ENCODE peak calls at places on chromosomes 1 and 21, in four cellular contexts. K, I, L and T are unnamed samples.

GRCh38 chr1:230074270-230074669 is 7.2 kb downstream of the GALNT2 start:
- DNase-seq in L (no peak), K (no peak), I (no peak), T (no peak)

GRCh38 chr1:211335507-211336157 is 9.0 kb downstream of the TRAF5 start:
- DNase-seq in I (no peak), K (no peak), L (no peak), T (no peak)

GRCh38 chr1:48627467-48627866 is 149.2 kb downstream of the BEND5 start:
- DNase-seq in L (no peak), I (no peak), K (no peak), T (no peak)

GRCh38 chr1:202145325-202146140 is 996 bp upstream of the ARL8A start:
- DNase-seq in I (no peak), K (no peak), L (no peak), T (no peak)

GRCh38 chr1:67648582-67649326 is 36.2 kb upstream of the GADD45A start:
- DNase-seq in L (no peak), K (no peak), I (peak), T (no peak)

GRCh38 chr1:13538832-13539231 is 25.0 kb upstream of the LRRC38 start:
- DNase-seq in I (no peak), K (no peak), L (no peak), T (no peak)

GRCh38 chr21:21101911-21102310 is 103.7 kb downstream of the NCAM2 start:
- DNase-seq in K (peak), I (peak), L (peak), T (peak)

GRCh38 chr21:16992448-16992847 is 520.4 kb upstream of the CXADR start:
- DNase-seq in K (no peak), L (no peak), I (peak), T (no peak)

GRCh38 chr1:15186846-15187151 is 33.3 kb downstream of the TMEM51 start:
- DNase-seq in K (peak), L (no peak), I (peak), T (no peak)
- H3K27ac ChIP-seq in K (no peak), L (peak), I (no peak), T (no peak)

DNA sequence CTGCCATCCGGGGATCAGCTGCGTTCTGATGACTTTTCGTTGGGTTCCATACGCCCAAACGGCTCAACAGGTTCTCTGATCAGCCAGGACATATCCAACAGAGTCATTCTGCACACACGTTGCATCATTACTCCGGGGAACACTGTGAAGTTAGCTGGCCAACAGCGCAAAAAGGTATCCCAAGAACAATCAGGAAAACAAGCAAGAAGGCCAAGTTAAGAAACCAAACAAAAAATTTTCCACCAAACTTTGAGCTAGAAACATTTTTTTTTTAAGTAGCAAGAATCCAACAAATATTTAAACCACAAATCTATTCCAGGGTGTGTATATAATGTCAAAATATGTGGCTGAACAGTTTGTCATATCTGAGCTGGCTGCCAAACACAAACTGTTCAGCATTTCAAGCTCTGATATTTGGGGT is 29.2 kb downstream of the NID1 start:
- DNase-seq in I (no peak), K (no peak), L (no peak), T (no peak)
- TF ChIP-seq EZH2phosphoT487 in I (no peak), K (no peak), L (no peak), T (no peak)

DNA sequence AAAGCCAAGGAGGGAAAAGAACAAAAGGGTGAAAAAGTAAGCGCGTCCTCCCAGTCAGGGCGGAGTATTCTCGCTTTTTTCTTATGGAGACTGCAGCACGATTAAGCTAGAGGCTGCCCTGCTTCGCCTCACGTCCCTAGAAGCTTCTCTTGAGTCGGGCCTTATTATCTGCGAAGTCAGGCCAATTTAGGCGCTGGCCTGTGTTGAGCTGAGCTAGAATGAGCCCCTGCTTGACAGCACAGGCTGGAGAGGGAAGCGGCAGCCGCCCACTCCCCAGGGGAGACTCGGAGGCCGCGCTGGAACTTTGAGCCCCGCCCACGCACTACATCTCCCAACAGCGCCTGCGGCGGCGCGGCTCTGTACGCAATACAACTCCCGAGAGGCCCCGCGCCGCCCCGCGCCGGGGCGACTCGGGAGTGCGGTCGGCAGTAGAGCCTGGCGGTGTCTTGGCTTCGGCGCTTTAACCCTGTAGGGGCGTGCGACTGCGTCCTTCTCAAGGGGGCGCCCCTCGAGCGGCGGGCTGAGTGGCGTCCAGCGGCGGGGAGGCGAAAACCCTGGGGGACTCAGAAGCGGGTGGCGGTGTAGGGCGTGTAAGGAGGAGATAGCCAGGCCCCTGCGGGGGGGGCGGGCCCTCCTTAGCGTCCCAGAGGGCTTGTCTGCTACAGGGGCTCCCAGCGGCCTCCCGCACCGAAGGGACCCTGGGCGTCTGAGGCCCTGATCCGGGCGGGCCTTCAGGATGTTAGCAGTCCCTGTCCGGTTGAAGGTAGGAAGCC is 888 bp downstream of the ZNF436 start:
- DNase-seq in L (peak), K (peak), I (peak), T (peak)
- TF ChIP-seq CTCF in L (peak), K (peak), I (peak), T (peak)

DNA sequence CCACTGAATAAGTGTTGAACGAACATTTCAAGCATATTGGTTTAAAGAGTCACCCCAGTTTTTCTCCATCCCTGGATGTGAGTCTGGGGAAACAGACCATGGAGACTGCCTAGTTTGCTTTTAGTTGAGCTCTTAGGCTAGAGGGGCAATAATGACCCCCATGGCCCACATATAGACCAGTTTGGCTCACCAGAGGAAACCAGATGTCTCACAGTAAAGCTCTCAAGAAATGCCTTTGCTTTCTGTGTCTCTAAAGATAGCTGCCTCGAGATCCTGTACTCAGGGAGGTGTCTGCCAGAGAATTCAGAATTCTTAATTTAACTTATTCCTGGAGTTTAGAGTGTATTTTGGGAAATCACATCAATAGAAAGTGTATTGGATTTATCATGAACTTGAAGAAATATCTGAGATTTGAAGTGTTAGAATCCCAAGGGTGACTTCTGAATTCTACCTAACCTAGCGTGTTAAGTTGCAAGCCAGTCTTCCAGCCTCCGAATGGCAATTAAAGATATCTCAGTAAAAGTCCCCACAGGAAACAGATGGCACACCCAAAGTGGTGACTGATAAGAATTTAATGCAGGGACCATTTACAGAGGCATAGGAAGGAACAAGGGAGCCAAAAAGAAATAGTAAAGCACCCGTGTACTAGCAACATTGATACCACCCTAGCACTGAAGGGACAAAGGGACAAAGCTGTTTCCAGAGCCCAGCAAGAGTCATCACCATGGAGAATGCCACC is 37.1 kb downstream of the STYXL2 start:
- DNase-seq in L (no peak), K (no peak), I (no peak), T (no peak)
- H3K27ac ChIP-seq in L (no peak), K (no peak), I (no peak), T (no peak)

DNA sequence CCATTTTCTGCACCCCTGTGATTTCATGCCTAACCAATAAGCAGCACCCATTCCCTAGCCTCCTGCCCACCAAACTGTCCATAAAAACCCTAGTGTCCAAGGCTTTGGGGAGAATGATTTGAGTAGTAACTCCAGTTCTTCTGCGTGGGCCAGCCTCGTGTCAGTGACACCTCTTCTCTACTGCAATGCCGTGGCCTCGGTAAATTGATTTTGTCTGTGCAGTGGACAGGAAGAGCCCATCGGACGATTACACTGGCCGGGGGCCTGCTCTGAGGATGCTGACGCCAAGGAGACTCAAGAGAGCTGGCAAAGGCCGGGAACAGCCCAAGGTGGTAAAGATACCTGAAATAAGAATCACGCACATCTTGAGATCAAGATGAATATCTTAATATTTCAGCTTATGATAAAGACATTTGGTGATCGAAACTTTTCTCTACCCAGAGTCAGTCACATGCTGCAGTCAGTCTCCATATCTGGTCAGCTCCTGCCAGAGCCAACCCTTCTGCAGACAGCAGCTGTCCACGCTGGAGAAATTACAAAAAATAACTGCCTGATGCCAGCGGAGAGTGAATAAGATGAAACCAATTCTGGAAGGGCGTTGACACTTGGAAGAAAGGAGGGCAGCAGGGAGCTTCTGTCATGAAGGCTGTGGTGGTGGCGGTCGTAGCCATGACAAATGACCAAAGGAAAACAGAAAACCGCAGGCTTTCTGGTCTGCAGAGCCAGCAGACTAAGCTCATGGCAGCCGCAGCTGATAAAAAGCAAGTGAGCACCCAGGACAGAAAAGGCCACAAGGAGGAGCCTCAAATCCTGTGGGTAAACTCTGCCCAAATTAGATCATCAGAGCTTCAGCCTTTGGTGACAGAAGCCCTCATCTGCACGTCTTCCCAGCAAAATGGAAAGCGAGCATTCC is 29.1 kb downstream of the RSPH1 start:
- DNase-seq in I (peak), K (peak), L (peak), T (peak)
- TF ChIP-seq EZH2phosphoT487 in I (no peak), K (no peak), L (no peak), T (no peak)

GRCh38 chr1:15950302-15950701 is 25.6 kb downstream of the ZBTB17 start:
- DNase-seq in K (no peak), I (no peak), L (no peak), T (no peak)

GRCh38 chr1:15947382-15948090 is 28.4 kb downstream of the ZBTB17 start:
- DNase-seq in K (no peak), I (no peak), L (no peak), T (no peak)

GRCh38 chr1:15949453-15950245 is 26.3 kb downstream of the ZBTB17 start:
- DNase-seq in I (peak), K (peak), L (peak), T (no peak)

GRCh38 chr1:15948091-15948591 is 27.8 kb downstream of the ZBTB17 start:
- DNase-seq in K (peak), L (no peak), I (peak), T (no peak)

GRCh38 chr1:15948600-15949452 is 27.1 kb downstream of the ZBTB17 start:
- DNase-seq in I (peak), K (no peak), L (peak), T (no peak)
- TF ChIP-seq CTCF in I (no peak), K (no peak), L (no peak), T (no peak)

GRCh38 chr1:245698860-245699259 is 544.1 kb downstream of the KIF26B start:
- DNase-seq in L (no peak), K (no peak), I (no peak), T (no peak)
- H3K27ac ChIP-seq in L (no peak), K (no peak), I (no peak), T (no peak)

DNA sequence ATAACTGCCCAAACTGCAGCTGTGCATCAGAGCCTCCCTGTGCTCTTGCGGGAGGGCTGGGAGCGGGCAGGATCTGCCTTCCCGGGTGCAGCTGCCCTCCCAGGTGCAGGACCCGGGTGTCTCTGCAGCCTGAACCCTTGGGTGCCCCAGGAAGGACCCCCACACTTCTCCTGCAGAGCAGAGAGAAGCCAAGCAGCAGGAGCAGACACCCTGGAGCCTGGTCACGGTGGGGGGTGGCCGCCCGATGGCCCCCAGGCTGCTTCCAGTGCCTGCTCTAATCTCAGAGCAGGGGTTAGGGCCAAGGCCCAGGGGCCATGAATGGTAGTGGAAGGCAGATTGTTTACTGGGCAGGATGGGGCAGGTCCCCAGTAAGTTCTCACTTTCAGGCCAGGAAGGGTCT is 83.0 kb downstream of the RHOU start:
- DNase-seq in I (no peak), K (no peak), L (no peak), T (no peak)
- TF ChIP-seq EZH2phosphoT487 in I (no peak), K (no peak), L (no peak), T (no peak)

GRCh38 chr1:180167021-180167701 is 12.5 kb downstream of the QSOX1 start:
- DNase-seq in K (peak), L (no peak), I (no peak), T (no peak)

GRCh38 chr1:180169641-180170155 is 15.0 kb downstream of the QSOX1 start:
- DNase-seq in I (no peak), K (no peak), L (no peak), T (no peak)

GRCh38 chr1:180168786-180169640 is 14.3 kb downstream of the QSOX1 start:
- DNase-seq in K (peak), L (peak), I (peak), T (peak)

GRCh38 chr1:180166436-180166800 is 11.7 kb downstream of the QSOX1 start:
- DNase-seq in I (no peak), L (no peak), K (peak), T (no peak)

GRCh38 chr1:180167721-180168467 is 13.2 kb downstream of the QSOX1 start:
- DNase-seq in K (peak), I (peak), L (peak), T (peak)
- TF ChIP-seq CTCF in K (no peak), I (no peak), L (no peak), T (peak)

GRCh38 chr1:156506450-156506849 is 5.9 kb upstream of the MEF2D start:
- DNase-seq in L (no peak), I (no peak), K (no peak), T (no peak)
- H3K27ac ChIP-seq in L (no peak), I (no peak), K (no peak), T (no peak)